ENCODE peak calls at places on chromosome 18, in five cellular contexts. One of them, this sample, is unnamed.

GRCh38 chr18:37476182-37476581 is 89.4 kb downstream of the CELF4 start:
- DNase-seq in A172: no peak
- DNase-seq in astrocyte of the hippocampus: peak
- DNase-seq in ELR: peak
- DNase-seq in CD8-positive, alpha-beta T cell: no peak
- DNase-seq in this sample: no peak

GRCh38 chr18:57915848-57916596 is 112.9 kb upstream of the ATP8B1 start:
- DNase-seq in CD8-positive, alpha-beta T cell: no peak
- DNase-seq in astrocyte of the hippocampus: no peak
- DNase-seq in A172: no peak
- DNase-seq in ELR: peak
- DNase-seq in this sample: no peak

GRCh38 chr18:5582054-5582453 is 38.3 kb upstream of the EPB41L3 start:
- DNase-seq in A172: no peak
- DNase-seq in CD8-positive, alpha-beta T cell: no peak
- DNase-seq in astrocyte of the hippocampus: peak
- DNase-seq in ELR: no peak
- DNase-seq in this sample: no peak

GRCh38 chr18:28175047-28175929 is 1.6 kb downstream of the CDH2 start:
- DNase-seq in A172: peak
- DNase-seq in CD8-positive, alpha-beta T cell: no peak
- DNase-seq in ELR: peak
- DNase-seq in astrocyte of the hippocampus: peak
- DNase-seq in this sample: no peak

GRCh38 chr18:57434177-57434535 is 1.0 kb upstream of the ONECUT2 start:
- DNase-seq in ELR: no peak
- DNase-seq in astrocyte of the hippocampus: no peak
- DNase-seq in A172: no peak
- DNase-seq in CD8-positive, alpha-beta T cell: no peak
- DNase-seq in this sample: no peak

GRCh38 chr18:3611313-3612038 is 161.5 kb downstream of the TGIF1 start:
- DNase-seq in ELR: no peak
- DNase-seq in astrocyte of the hippocampus: no peak
- DNase-seq in CD8-positive, alpha-beta T cell: no peak
- DNase-seq in A172: no peak
- DNase-seq in this sample: no peak

GRCh38 chr18:36200354-36200771 is 13.1 kb downstream of the MOCOS start:
- DNase-seq in CD8-positive, alpha-beta T cell: no peak
- DNase-seq in ELR: no peak
- DNase-seq in A172: no peak
- DNase-seq in astrocyte of the hippocampus: no peak
- DNase-seq in this sample: no peak

GRCh38 chr18:34758378-34758948 is 48.4 kb downstream of the DTNA start:
- DNase-seq in CD8-positive, alpha-beta T cell: no peak
- DNase-seq in ELR: no peak
- DNase-seq in astrocyte of the hippocampus: no peak
- DNase-seq in A172: no peak
- DNase-seq in this sample: no peak

GRCh38 chr18:79599503-79599931 is 80.1 kb upstream of the CTDP1 start:
- DNase-seq in CD8-positive, alpha-beta T cell: no peak
- DNase-seq in astrocyte of the hippocampus: peak
- DNase-seq in ELR: no peak
- DNase-seq in A172: peak
- DNase-seq in this sample: peak

GRCh38 chr18:70288171-70288850 is 534 bp upstream of the SOCS6 start:
- DNase-seq in CD8-positive, alpha-beta T cell: no peak
- DNase-seq in A172: no peak
- DNase-seq in astrocyte of the hippocampus: peak
- DNase-seq in ELR: peak
- DNase-seq in this sample: peak

GRCh38 chr18:37394610-37394965 is 171.0 kb downstream of the CELF4 start:
- DNase-seq in astrocyte of the hippocampus: no peak
- DNase-seq in CD8-positive, alpha-beta T cell: no peak
- DNase-seq in ELR: no peak
- DNase-seq in A172: no peak
- DNase-seq in this sample: no peak

GRCh38 chr18:75207298-75208054 is 1.5 kb downstream of the PTGR3 start:
- DNase-seq in CD8-positive, alpha-beta T cell: no peak
- DNase-seq in A172: peak
- DNase-seq in astrocyte of the hippocampus: peak
- DNase-seq in ELR: peak
- DNase-seq in this sample: no peak

GRCh38 chr18:12048827-12049175 is 44.8 kb upstream of the ANKRD62 start:
- DNase-seq in astrocyte of the hippocampus: peak
- DNase-seq in CD8-positive, alpha-beta T cell: no peak
- DNase-seq in ELR: peak
- DNase-seq in A172: peak
- DNase-seq in this sample: no peak

GRCh38 chr18:12597775-12598174 is 60.1 kb downstream of the SPIRE1 start:
- DNase-seq in CD8-positive, alpha-beta T cell: no peak
- DNase-seq in astrocyte of the hippocampus: peak
- DNase-seq in A172: peak
- DNase-seq in ELR: peak
- DNase-seq in this sample: no peak

GRCh38 chr18:50819727-50820378 is at the start of gene MRO:
- DNase-seq in CD8-positive, alpha-beta T cell: peak
- DNase-seq in astrocyte of the hippocampus: peak
- DNase-seq in A172: peak
- DNase-seq in ELR: peak
- DNase-seq in this sample: peak

GRCh38 chr18:75324686-75325257 is 102.7 kb downstream of the SMIM21 start:
- DNase-seq in CD8-positive, alpha-beta T cell: no peak
- DNase-seq in astrocyte of the hippocampus: no peak
- DNase-seq in A172: no peak
- DNase-seq in ELR: no peak
- DNase-seq in this sample: no peak

GRCh38 chr18:13608791-13609552 is 117.4 kb downstream of the FAM210A start:
- DNase-seq in ELR: no peak
- DNase-seq in CD8-positive, alpha-beta T cell: peak
- DNase-seq in A172: no peak
- DNase-seq in astrocyte of the hippocampus: no peak
- DNase-seq in this sample: no peak

GRCh38 chr18:74507120-74507881 is 11.1 kb downstream of the CNDP2 start:
- DNase-seq in astrocyte of the hippocampus: no peak
- DNase-seq in ELR: no peak
- DNase-seq in A172: no peak
- DNase-seq in CD8-positive, alpha-beta T cell: no peak
- DNase-seq in this sample: no peak

GRCh38 chr18:52312321-52312720 is 27.7 kb upstream of the DCC start:
- DNase-seq in ELR: no peak
- DNase-seq in astrocyte of the hippocampus: peak
- DNase-seq in A172: peak
- DNase-seq in CD8-positive, alpha-beta T cell: no peak
- DNase-seq in this sample: no peak

GRCh38 chr18:5619381-5619780 is 75.6 kb upstream of the EPB41L3 start:
- DNase-seq in ELR: no peak
- DNase-seq in CD8-positive, alpha-beta T cell: no peak
- DNase-seq in A172: no peak
- DNase-seq in astrocyte of the hippocampus: no peak
- DNase-seq in this sample: no peak

GRCh38 chr18:21896732-21897336 is 156.2 kb downstream of the MIB1 start:
- DNase-seq in astrocyte of the hippocampus: no peak
- DNase-seq in A172: no peak
- DNase-seq in ELR: no peak
- DNase-seq in CD8-positive, alpha-beta T cell: no peak
- DNase-seq in this sample: no peak

GRCh38 chr18:46196627-46197243 is 92.5 kb downstream of the HAUS1 start:
- DNase-seq in astrocyte of the hippocampus: no peak
- DNase-seq in CD8-positive, alpha-beta T cell: no peak
- DNase-seq in ELR: no peak
- DNase-seq in A172: no peak
- DNase-seq in this sample: no peak

GRCh38 chr18:58745914-58746313 is 74.6 kb downstream of the MALT1 start:
- DNase-seq in A172: no peak
- DNase-seq in astrocyte of the hippocampus: no peak
- DNase-seq in ELR: no peak
- DNase-seq in CD8-positive, alpha-beta T cell: no peak
- DNase-seq in this sample: no peak

GRCh38 chr18:79798346-79798998 is 734 bp downstream of the KCNG2 start:
- DNase-seq in CD8-positive, alpha-beta T cell: no peak
- DNase-seq in astrocyte of the hippocampus: no peak
- DNase-seq in A172: no peak
- DNase-seq in ELR: no peak
- DNase-seq in this sample: no peak

GRCh38 chr18:12307251-12307736 is 747 bp upstream of the TUBB6 start:
- DNase-seq in ELR: peak
- DNase-seq in CD8-positive, alpha-beta T cell: no peak
- DNase-seq in A172: no peak
- DNase-seq in astrocyte of the hippocampus: peak
- DNase-seq in this sample: no peak

GRCh38 chr18:57429607-57430165 is 5.5 kb upstream of the ONECUT2 start:
- DNase-seq in CD8-positive, alpha-beta T cell: no peak
- DNase-seq in A172: no peak
- DNase-seq in astrocyte of the hippocampus: no peak
- DNase-seq in ELR: no peak
- DNase-seq in this sample: no peak

GRCh38 chr18:11741505-11742145 is 52.6 kb downstream of the GNAL start:
- DNase-seq in ELR: peak
- DNase-seq in A172: peak
- DNase-seq in astrocyte of the hippocampus: no peak
- DNase-seq in CD8-positive, alpha-beta T cell: no peak
- DNase-seq in this sample: no peak

GRCh38 chr18:35507623-35508022 is 9.9 kb upstream of the INO80C start:
- DNase-seq in CD8-positive, alpha-beta T cell: no peak
- DNase-seq in A172: no peak
- DNase-seq in ELR: no peak
- DNase-seq in astrocyte of the hippocampus: no peak
- DNase-seq in this sample: no peak

GRCh38 chr18:3710712-3711269 is 260.8 kb downstream of the TGIF1 start:
- DNase-seq in astrocyte of the hippocampus: peak
- DNase-seq in ELR: peak
- DNase-seq in A172: peak
- DNase-seq in CD8-positive, alpha-beta T cell: no peak
- DNase-seq in this sample: no peak

GRCh38 chr18:74399225-74399887 is 57.8 kb downstream of the DIPK1C start:
- DNase-seq in astrocyte of the hippocampus: no peak
- DNase-seq in A172: no peak
- DNase-seq in ELR: no peak
- DNase-seq in CD8-positive, alpha-beta T cell: no peak
- DNase-seq in this sample: no peak

GRCh38 chr18:74457043-74457742 is at the start of gene DIPK1C:
- DNase-seq in astrocyte of the hippocampus: peak
- DNase-seq in CD8-positive, alpha-beta T cell: no peak
- DNase-seq in A172: no peak
- DNase-seq in ELR: peak
- DNase-seq in this sample: peak

GRCh38 chr18:73780218-73780617 is 367.4 kb downstream of the FBXO15 start:
- DNase-seq in A172: no peak
- DNase-seq in astrocyte of the hippocampus: no peak
- DNase-seq in CD8-positive, alpha-beta T cell: no peak
- DNase-seq in ELR: no peak
- DNase-seq in this sample: no peak